ENCODE peak calls at places on chromosomes 13 and 19, in nine cellular contexts. Q is effector memory CD4-positive, alpha-beta T cell; U is CD8-positive, alpha-beta memory T cell; Y is sigmoid colon; A is cardiac muscle cell; H is A549; K is thoracic aorta; P is neuronal stem cell; C is lower lobe of right lung. L is an unnamed sample.

GRCh38 chr13:73832203-73832602 is 302.0 kb downstream of the KLF12 start:
- DNase-seq in Q (no peak), U (no peak), Y (no peak), A (no peak), H (no peak), K (no peak), P (no peak), C (no peak), L (no peak)

GRCh38 chr19:14149509-14149994 is 13.2 kb upstream of the ASF1B start:
- DNase-seq in Q (peak; percentile 20), U (peak; percentile 24), Y (peak; percentile 96), A (no peak), H (no peak), K (no peak), P (no peak), C (peak; percentile 76), L (no peak)

GRCh38 chr13:27923794-27924528 is 4.2 kb downstream of the PDX1 start:
- DNase-seq in Q (no peak), U (no peak), Y (no peak), A (no peak), H (no peak), K (no peak), P (peak; percentile 36), C (no peak), L (no peak)

GRCh38 chr13:76860706-76861105 is 25.5 kb downstream of the KCTD12 start:
- DNase-seq in Q (no peak), U (no peak), Y (no peak), A (no peak), H (no peak), K (no peak), P (no peak), C (no peak), L (no peak)

GRCh38 chr19:33778089-33778791 is 18.4 kb upstream of the KCTD15 start:
- DNase-seq in Q (peak; percentile 71), U (peak; percentile 77), Y (peak; percentile 88), A (peak; percentile 91), H (peak; percentile 96), K (no peak), P (peak; percentile 82), C (peak; percentile 90), L (peak; percentile 90)

GRCh38 chr13:65606622-65607021 is 1623.5 kb downstream of the PCDH9 start:
- DNase-seq in Q (no peak), U (no peak), Y (no peak), A (no peak), H (no peak), K (no peak), P (no peak), C (no peak), L (no peak)

GRCh38 chr19:16463991-16464575 is 7.7 kb downstream of the EPS15L1 start:
- DNase-seq in Q (no peak), U (no peak), Y (no peak), A (peak; percentile 69), H (no peak), K (no peak), P (no peak), C (no peak), L (no peak)

GRCh38 chr13:79405501-79405830 is 589 bp downstream of the RBM26 start:
- DNase-seq in Q (no peak), U (no peak), Y (peak; percentile 63), A (no peak), H (peak; percentile 19), K (no peak), P (no peak), C (no peak), L (no peak)

GRCh38 chr13:114281351-114282142 is at the start of gene UPF3A:
- DNase-seq in Q (peak; percentile 75), U (peak; percentile 82), Y (peak; percentile 96), A (peak; percentile 90), H (peak; percentile 49), K (peak; percentile 66), P (peak; percentile 95), C (peak; percentile 92), L (peak; percentile 91)

GRCh38 chr13:104979281-104979680 is 1556.2 kb downstream of the EFNB2 start:
- DNase-seq in Q (no peak), U (no peak), Y (no peak), A (no peak), H (no peak), K (no peak), P (no peak), C (no peak), L (no peak)

GRCh38 chr19:17933414-17934129 is 757 bp downstream of the CCDC124 start:
- DNase-seq in Q (no peak), U (no peak), Y (no peak), A (no peak), H (no peak), K (no peak), P (no peak), C (no peak), L (no peak)

GRCh38 chr19:5054551-5055456 is 85.9 kb downstream of the KDM4B start:
- DNase-seq in Q (no peak), U (no peak), Y (no peak), A (no peak), H (no peak), K (no peak), P (no peak), C (no peak), L (no peak)

GRCh38 chr19:2852598-2852997 is 11.3 kb downstream of the ZNF555 start:
- DNase-seq in Q (no peak), U (no peak), Y (no peak), A (no peak), H (no peak), K (no peak), P (no peak), C (no peak), L (no peak)

GRCh38 chr19:2858864-2859263 is 8.3 kb upstream of the ZNF556 start:
- DNase-seq in Q (no peak), U (no peak), Y (no peak), A (no peak), H (no peak), K (no peak), P (no peak), C (no peak), L (no peak)

GRCh38 chr19:2856457-2857055 is 10.6 kb upstream of the ZNF556 start:
- DNase-seq in Q (no peak), U (no peak), Y (no peak), A (no peak), H (no peak), K (no peak), P (no peak), C (no peak), L (no peak)

GRCh38 chr19:2853015-2853606 is 11.8 kb downstream of the ZNF555 start:
- DNase-seq in Q (no peak), U (no peak), Y (no peak), A (no peak), H (no peak), K (no peak), P (no peak), C (no peak), L (no peak)

DNA sequence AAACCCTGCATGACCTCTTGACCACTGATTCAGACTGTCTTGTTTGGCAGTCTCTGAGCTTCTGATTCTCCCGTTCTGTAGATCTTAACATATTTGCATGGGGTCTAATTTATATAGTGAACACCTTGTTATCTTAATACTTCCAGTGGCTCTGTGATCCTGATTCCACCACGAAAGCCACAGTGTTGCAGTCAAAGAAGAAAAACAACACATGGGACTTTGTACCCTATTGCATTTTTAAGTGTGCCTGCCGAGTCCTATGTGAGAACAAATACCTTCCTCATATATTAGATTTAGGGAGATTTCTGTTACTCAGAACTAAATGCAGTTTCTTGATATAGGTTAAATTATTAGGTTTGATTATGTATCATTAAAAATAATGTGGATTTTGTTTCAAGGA is 12.3 kb upstream of the ZNF556 start:
- DNase-seq in Q (no peak), U (no peak), Y (no peak), A (no peak), H (no peak), K (no peak), P (no peak), C (no peak), L (no peak)
- H3K9me3 ChIP-seq in Q (peaks cover 10% of the 10 kb centered on the region), U (peaks cover 29% of the 10 kb centered on the region), Y (peaks cover 33% of the 10 kb centered on the region), A (peaks cover 19% of the 10 kb centered on the region), H (peaks cover 75% of the 10 kb centered on the region), K (peaks cover 98% of the 10 kb centered on the region), P (peaks cover 74% of the 10 kb centered on the region), C (peaks cover 91% of the 10 kb centered on the region), L (peaks cover 54% of the 10 kb centered on the region)

GRCh38 chr19:39407644-39408391 is 1.2 kb downstream of the ZFP36 start:
- DNase-seq in Q (peak; percentile 44), U (peak; percentile 55), Y (peak; percentile 84), A (no peak), H (no peak), K (no peak), P (no peak), C (peak; percentile 83), L (no peak)

GRCh38 chr19:39406656-39407393 is at the start of gene ZFP36:
- DNase-seq in Q (peak; percentile 91), U (peak; percentile 87), Y (peak; percentile 98), A (peak; percentile 90), H (peak; percentile 95), K (peak; percentile 77), P (no peak), C (peak; percentile 92), L (peak; percentile 58)

GRCh38 chr19:39405261-39405912 is 1.3 kb upstream of the ZFP36 start:
- DNase-seq in Q (no peak), U (no peak), Y (no peak), A (no peak), H (no peak), K (no peak), P (no peak), C (no peak), L (no peak)

GRCh38 chr19:39407394-39407643 is 672 bp downstream of the ZFP36 start:
- DNase-seq in Q (peak; percentile 54), U (no peak), Y (peak; percentile 83), A (no peak), H (no peak), K (no peak), P (no peak), C (no peak), L (no peak)

GRCh38 chr19:39405930-39406655 is 554 bp upstream of the ZFP36 start:
- DNase-seq in Q (peak; percentile 75), U (peak; percentile 77), Y (no peak), A (no peak), H (no peak), K (peak; percentile 78), P (no peak), C (no peak), L (no peak)
- H3K4me3 ChIP-seq in Q (peak overlapping the region; percentile 99), U (peak overlapping the region; percentile 83), Y (peak overlapping the region; percentile 98), A (peak overlapping the region; percentile 89), H (peak overlapping the region; percentile 76), K (peak overlapping the region; percentile 94), P (peak overlapping the region; percentile 91), C (peak overlapping the region; percentile 97), L (peak overlapping the region; percentile 94)

DNA sequence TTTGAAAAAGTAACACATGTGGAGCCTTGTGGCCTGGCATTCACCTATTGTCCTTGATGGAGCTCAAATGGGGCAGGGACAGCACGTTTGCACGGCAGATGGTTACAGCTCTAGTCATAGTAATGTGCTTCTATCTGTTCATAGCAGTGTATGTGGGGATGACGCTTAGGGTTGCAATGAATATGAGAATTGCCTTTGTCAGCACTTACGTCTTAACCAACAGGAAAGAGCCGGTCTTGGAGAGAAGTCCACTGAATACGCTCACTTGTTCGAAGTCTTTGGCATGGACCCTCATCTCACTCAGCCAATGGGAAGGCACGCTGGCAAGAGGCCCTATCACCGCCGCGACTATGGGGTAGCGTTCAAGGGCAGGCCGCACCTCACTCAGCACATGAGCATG is 18.9 kb upstream of the OR7D2 start:
- DNase-seq in Q (no peak), U (no peak), Y (no peak), A (no peak), H (no peak), K (no peak), P (no peak), C (no peak), L (no peak)
- H3K9me3 ChIP-seq in Q (no peaks in the 10 kb centered on the region), U (peaks cover 4% of the 10 kb centered on the region), Y (no peaks in the 10 kb centered on the region), A (peaks cover 4% of the 10 kb centered on the region), H (peaks cover 96% of the 10 kb centered on the region), K (peaks cover 25% of the 10 kb centered on the region), P (peaks cover 84% of the 10 kb centered on the region), C (peaks cover 41% of the 10 kb centered on the region), L (no peaks in the 10 kb centered on the region)

GRCh38 chr19:1240925-1241324 is 626 bp upstream of the ATP5F1D start:
- DNase-seq in Q (no peak), U (no peak), Y (peak; percentile 75), A (no peak), H (no peak), K (no peak), P (no peak), C (no peak), L (no peak)
- H3K4me3 ChIP-seq in Q (peak overlapping the region; percentile 44), U (peak overlapping the region; percentile 39), Y (peak overlapping the region; percentile 79), A (peak overlapping the region; percentile 99), H (peak overlapping the region; percentile 77), K (peak overlapping the region; percentile 94), P (peak overlapping the region; percentile 63), C (peak overlapping the region; percentile 80), L (peak overlapping the region; percentile 56)

L was measured in HAP-1.